ENCODE peak calls at places on chromosomes 2 and 18, in six cellular contexts. A, C, S, G, Y and W are unnamed samples.

GRCh38 chr2:168075446-168075845 is 171.9 kb downstream of the STK39 start:
- DNase-seq in C (no peak), A (no peak), Y (no peak), G (no peak), S (no peak), W (peak)

GRCh38 chr2:63544017-63544627 is 44.2 kb downstream of the WDPCP start:
- DNase-seq in G (no peak), A (peak), Y (no peak), C (no peak), S (no peak), W (peak)

GRCh38 chr2:232454630-232455029 is 1.3 kb upstream of the ALPI start:
- DNase-seq in A (no peak), S (no peak), C (no peak), G (no peak), Y (no peak), W (no peak)

GRCh38 chr2:226431301-226431955 is 368.2 kb downstream of the IRS1 start:
- DNase-seq in S (no peak), G (no peak), A (no peak), C (no peak), Y (no peak), W (peak)

GRCh38 chr2:67215214-67215613 is 181.9 kb upstream of the ETAA1 start:
- DNase-seq in A (peak), G (peak), C (peak), Y (peak), S (no peak), W (peak)

GRCh38 chr2:30869988-30870387 is 62.7 kb upstream of the CAPN13 start:
- DNase-seq in C (no peak), G (no peak), S (no peak), A (no peak), Y (no peak), W (peak)

GRCh38 chr18:41378628-41379027 is 576.4 kb upstream of the PIK3C3 start:
- DNase-seq in Y (no peak), C (no peak), S (no peak), A (no peak), G (no peak), W (peak)

GRCh38 chr2:67453365-67453764 is 56.2 kb downstream of the ETAA1 start:
- DNase-seq in A (no peak), Y (no peak), C (no peak), S (no peak), G (no peak), W (peak)

GRCh38 chr2:240209493-240209892 is 69.0 kb upstream of the OTOS start:
- DNase-seq in G (no peak), S (no peak), C (no peak), A (no peak), Y (no peak), W (no peak)

GRCh38 chr18:55318864-55319516 is 269.0 kb downstream of the TCF4 start:
- DNase-seq in A (no peak), Y (no peak), G (no peak), S (no peak), C (peak), W (no peak)

GRCh38 chr18:78681396-78681795 is 298.2 kb upstream of the SALL3 start:
- DNase-seq in C (no peak), Y (no peak), A (no peak), G (peak), S (no peak), W (no peak)
- H3K4me3 ChIP-seq in C (no peak), Y (no peak), A (no peak), G (no peak), S (no peak), W (no peak)

GRCh38 chr18:2967357-2967756 is 45.6 kb downstream of the LPIN2 start:
- DNase-seq in G (no peak), Y (no peak), A (peak), C (no peak), S (no peak), W (no peak)
- H3K4me3 ChIP-seq in G (no peak), Y (no peak), A (peak), C (no peak), S (no peak), W (no peak)

GRCh38 chr2:109216332-109216731 is 87.3 kb downstream of the SH3RF3 start:
- DNase-seq in Y (no peak), C (no peak), G (no peak), S (no peak), A (no peak), W (no peak)
- H3K4me3 ChIP-seq in Y (no peak), C (no peak), G (no peak), S (no peak), A (no peak), W (no peak)

GRCh38 chr2:227781841-227782240 is 31.8 kb upstream of the CCL20 start:
- DNase-seq in G (no peak), S (no peak), A (no peak), C (no peak), Y (no peak), W (no peak)

GRCh38 chr2:227783404-227784138 is 30.1 kb upstream of the CCL20 start:
- DNase-seq in C (no peak), A (peak), G (no peak), S (no peak), Y (no peak), W (no peak)

GRCh38 chr2:227785293-227785692 is 28.3 kb upstream of the CCL20 start:
- DNase-seq in A (no peak), C (no peak), S (no peak), Y (no peak), G (no peak), W (peak)

GRCh38 chr2:227780981-227781630 is 32.5 kb upstream of the CCL20 start:
- DNase-seq in Y (no peak), S (no peak), A (no peak), G (no peak), C (no peak), W (no peak)

DNA sequence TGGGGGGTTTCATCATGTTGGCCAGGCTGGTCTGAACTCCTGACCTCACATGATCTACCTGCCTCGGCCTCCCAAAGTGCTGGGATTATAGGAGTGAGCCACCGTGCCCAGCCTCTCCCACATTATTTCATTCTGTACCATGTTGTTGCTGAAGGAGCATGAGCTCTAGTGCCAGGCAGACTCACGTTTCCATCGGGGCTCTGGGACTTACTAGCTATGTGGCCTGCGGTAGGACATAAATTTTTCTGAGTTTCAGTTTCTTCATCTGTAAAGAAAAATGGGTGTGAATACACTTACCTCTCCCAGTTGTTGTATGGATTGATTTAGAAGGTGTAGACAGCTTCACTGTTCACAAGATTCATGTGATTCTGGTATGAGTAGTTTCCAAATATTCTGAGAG is 30.8 kb upstream of the CCL20 start:
- DNase-seq in Y (no peak), C (no peak), S (no peak), A (peak), G (no peak), W (no peak)
- H3K4me3 ChIP-seq in Y (no peak), C (no peak), S (no peak), A (peak), G (no peak), W (no peak)

DNA sequence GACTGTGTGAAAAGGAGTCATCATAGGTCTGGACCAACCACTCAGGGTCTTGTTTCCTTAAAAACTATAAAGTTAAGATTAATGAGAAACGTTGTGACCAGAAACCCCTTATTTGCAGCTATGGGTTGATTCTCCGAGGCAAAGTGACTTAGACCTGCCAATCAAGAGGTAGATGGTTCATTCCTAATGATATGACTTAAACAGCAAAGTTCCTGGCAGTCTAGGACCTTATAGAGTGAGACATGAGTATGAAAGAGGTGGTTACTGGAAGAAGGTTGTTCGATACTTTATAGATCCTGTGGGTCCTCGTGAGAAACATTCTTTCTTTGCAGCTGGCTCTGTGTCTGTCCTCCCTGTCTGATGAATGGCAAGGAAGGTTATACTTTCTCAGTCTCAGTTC is 8.0 kb downstream of the SFXN5 start:
- DNase-seq in C (no peak), S (no peak), A (no peak), G (no peak), Y (no peak), W (no peak)
- H3K4me3 ChIP-seq in C (no peak), S (no peak), A (no peak), G (no peak), Y (no peak), W (no peak)

GRCh38 chr18:61333746-61334490 is 688 bp downstream of the CDH20 start:
- DNase-seq in Y (no peak), A (no peak), S (no peak), C (no peak), G (peak), W (no peak)
- H3K4me3 ChIP-seq in Y (peak), A (no peak), S (peak), C (peak), G (no peak), W (no peak)